ENCODE peak calls at places on chromosomes 3 and 15, in eight cellular contexts. One of them, this sample, is unnamed.

GRCh38 chr15:86650084-86650483 is 570.4 kb downstream of the AGBL1 start:
- DNase-seq in MV-4-11: peak; percentile 15
- DNase-seq in activated CD8-positive, alpha-beta memory T cell treated with anti-CD3 and anti-CD28 coated beads, Interleukin-2, amount 50 U/mL, for 4 hours: no peak
- DNase-seq in CD8-positive, alpha-beta T cell: no peak
- DNase-seq in mesendoderm: no peak
- DNase-seq in stimulated activated CD4-positive, alpha-beta T cell treated with anti-CD3 and anti-CD28 coated beads, Interleukin-2, amount 100 ng/mL, for 48 hours: no peak
- DNase-seq in Daoy: no peak
- DNase-seq in activated CD4-positive, alpha-beta T cell treated with anti-CD3 and anti-CD28 coated beads for 24 hours: no peak
- DNase-seq in this sample: no peak

GRCh38 chr3:148643389-148643840 is 54.3 kb upstream of the AGTR1 start:
- DNase-seq in MV-4-11: peak; percentile 16
- DNase-seq in activated CD8-positive, alpha-beta memory T cell treated with anti-CD3 and anti-CD28 coated beads, Interleukin-2, amount 50 U/mL, for 4 hours: no peak
- DNase-seq in CD8-positive, alpha-beta T cell: no peak
- DNase-seq in mesendoderm: peak; percentile 22
- DNase-seq in stimulated activated CD4-positive, alpha-beta T cell treated with anti-CD3 and anti-CD28 coated beads, Interleukin-2, amount 100 ng/mL, for 48 hours: no peak
- DNase-seq in Daoy: no peak
- DNase-seq in activated CD4-positive, alpha-beta T cell treated with anti-CD3 and anti-CD28 coated beads for 24 hours: no peak
- DNase-seq in this sample: no peak

GRCh38 chr3:119731545-119732343 is 28.9 kb downstream of the CFAP91 start:
- DNase-seq in MV-4-11: no peak
- DNase-seq in activated CD8-positive, alpha-beta memory T cell treated with anti-CD3 and anti-CD28 coated beads, Interleukin-2, amount 50 U/mL, for 4 hours: no peak
- DNase-seq in CD8-positive, alpha-beta T cell: no peak
- DNase-seq in mesendoderm: no peak
- DNase-seq in stimulated activated CD4-positive, alpha-beta T cell treated with anti-CD3 and anti-CD28 coated beads, Interleukin-2, amount 100 ng/mL, for 48 hours: no peak
- DNase-seq in Daoy: peak; percentile 51
- DNase-seq in activated CD4-positive, alpha-beta T cell treated with anti-CD3 and anti-CD28 coated beads for 24 hours: no peak
- DNase-seq in this sample: no peak

GRCh38 chr3:46561951-46562350 is 4.2 kb downstream of the LRRC2 start:
- DNase-seq in MV-4-11: peak; percentile 9
- DNase-seq in activated CD8-positive, alpha-beta memory T cell treated with anti-CD3 and anti-CD28 coated beads, Interleukin-2, amount 50 U/mL, for 4 hours: no peak
- DNase-seq in CD8-positive, alpha-beta T cell: no peak
- DNase-seq in mesendoderm: no peak
- DNase-seq in stimulated activated CD4-positive, alpha-beta T cell treated with anti-CD3 and anti-CD28 coated beads, Interleukin-2, amount 100 ng/mL, for 48 hours: no peak
- DNase-seq in Daoy: no peak
- DNase-seq in activated CD4-positive, alpha-beta T cell treated with anti-CD3 and anti-CD28 coated beads for 24 hours: no peak
- DNase-seq in this sample: no peak

GRCh38 chr3:151305778-151306157 is 10.9 kb downstream of the GPR87 start:
- DNase-seq in MV-4-11: no peak
- DNase-seq in activated CD8-positive, alpha-beta memory T cell treated with anti-CD3 and anti-CD28 coated beads, Interleukin-2, amount 50 U/mL, for 4 hours: no peak
- DNase-seq in CD8-positive, alpha-beta T cell: no peak
- DNase-seq in mesendoderm: peak; percentile 56
- DNase-seq in stimulated activated CD4-positive, alpha-beta T cell treated with anti-CD3 and anti-CD28 coated beads, Interleukin-2, amount 100 ng/mL, for 48 hours: no peak
- DNase-seq in Daoy: peak; percentile 62
- DNase-seq in activated CD4-positive, alpha-beta T cell treated with anti-CD3 and anti-CD28 coated beads for 24 hours: no peak
- DNase-seq in this sample: no peak

GRCh38 chr3:182027366-182027765 is 315.6 kb downstream of the SOX2 start:
- DNase-seq in MV-4-11: no peak
- DNase-seq in activated CD8-positive, alpha-beta memory T cell treated with anti-CD3 and anti-CD28 coated beads, Interleukin-2, amount 50 U/mL, for 4 hours: no peak
- DNase-seq in CD8-positive, alpha-beta T cell: no peak
- DNase-seq in mesendoderm: no peak
- DNase-seq in stimulated activated CD4-positive, alpha-beta T cell treated with anti-CD3 and anti-CD28 coated beads, Interleukin-2, amount 100 ng/mL, for 48 hours: no peak
- DNase-seq in Daoy: peak; percentile 10
- DNase-seq in activated CD4-positive, alpha-beta T cell treated with anti-CD3 and anti-CD28 coated beads for 24 hours: no peak
- DNase-seq in this sample: no peak

GRCh38 chr3:48130321-48130881 is 57.8 kb downstream of the CDC25A start:
- DNase-seq in MV-4-11: no peak
- DNase-seq in activated CD8-positive, alpha-beta memory T cell treated with anti-CD3 and anti-CD28 coated beads, Interleukin-2, amount 50 U/mL, for 4 hours: no peak
- DNase-seq in CD8-positive, alpha-beta T cell: no peak
- DNase-seq in mesendoderm: peak; percentile 46
- DNase-seq in stimulated activated CD4-positive, alpha-beta T cell treated with anti-CD3 and anti-CD28 coated beads, Interleukin-2, amount 100 ng/mL, for 48 hours: no peak
- DNase-seq in Daoy: peak; percentile 63
- DNase-seq in activated CD4-positive, alpha-beta T cell treated with anti-CD3 and anti-CD28 coated beads for 24 hours: no peak
- DNase-seq in this sample: no peak

GRCh38 chr3:186467969-186468368 is 76.2 kb downstream of the CRYGS start:
- DNase-seq in MV-4-11: no peak
- DNase-seq in activated CD8-positive, alpha-beta memory T cell treated with anti-CD3 and anti-CD28 coated beads, Interleukin-2, amount 50 U/mL, for 4 hours: no peak
- DNase-seq in CD8-positive, alpha-beta T cell: no peak
- DNase-seq in mesendoderm: peak; percentile 82
- DNase-seq in stimulated activated CD4-positive, alpha-beta T cell treated with anti-CD3 and anti-CD28 coated beads, Interleukin-2, amount 100 ng/mL, for 48 hours: no peak
- DNase-seq in Daoy: no peak
- DNase-seq in activated CD4-positive, alpha-beta T cell treated with anti-CD3 and anti-CD28 coated beads for 24 hours: no peak
- DNase-seq in this sample: peak; percentile 25